ENCODE peak calls at places on chromosomes 12 and 14, in six cellular contexts. One of them, this sample, is unnamed.

GRCh38 chr12:106585862-106586534 is 3.2 kb downstream of the RFX4 start:
- DNase-seq in HCT116: no peak
- DNase-seq in neural progenitor cell: peak; percentile 93
- DNase-seq in GM23248: no peak
- DNase-seq in PC-3: no peak
- DNase-seq in SK-N-SH: peak; percentile 47
- DNase-seq in this sample: no peak

GRCh38 chr12:69595689-69596088 is 10.4 kb downstream of the CCT2 start:
- DNase-seq in HCT116: no peak
- DNase-seq in neural progenitor cell: no peak
- DNase-seq in GM23248: no peak
- DNase-seq in PC-3: no peak
- DNase-seq in SK-N-SH: no peak
- DNase-seq in this sample: no peak

GRCh38 chr12:54398995-54399793 is 14.7 kb upstream of the ZNF385A start:
- DNase-seq in HCT116: peak; percentile 48
- DNase-seq in neural progenitor cell: peak; percentile 81
- DNase-seq in GM23248: peak; percentile 81
- DNase-seq in PC-3: peak; percentile 92
- DNase-seq in SK-N-SH: peak; percentile 89
- DNase-seq in this sample: peak; percentile 66

GRCh38 chr12:45446013-45446412 is 230.1 kb downstream of the ANO6 start:
- DNase-seq in HCT116: no peak
- DNase-seq in neural progenitor cell: no peak
- DNase-seq in GM23248: no peak
- DNase-seq in PC-3: no peak
- DNase-seq in SK-N-SH: no peak
- DNase-seq in this sample: no peak

GRCh38 chr14:92613008-92613658 is 99.6 kb downstream of the RIN3 start:
- DNase-seq in HCT116: no peak
- DNase-seq in neural progenitor cell: peak; percentile 78
- DNase-seq in GM23248: no peak
- DNase-seq in PC-3: peak; percentile 44
- DNase-seq in SK-N-SH: peak; percentile 59
- DNase-seq in this sample: no peak

GRCh38 chr12:122048156-122048555 is 26.5 kb downstream of the BCL7A start:
- DNase-seq in HCT116: no peak
- DNase-seq in neural progenitor cell: no peak
- DNase-seq in GM23248: peak; percentile 31
- DNase-seq in PC-3: no peak
- DNase-seq in SK-N-SH: no peak
- DNase-seq in this sample: no peak

GRCh38 chr14:63764103-63764502 is 36.2 kb upstream of the SGPP1 start:
- DNase-seq in HCT116: no peak
- DNase-seq in neural progenitor cell: no peak
- DNase-seq in GM23248: no peak
- DNase-seq in PC-3: no peak
- DNase-seq in SK-N-SH: no peak
- DNase-seq in this sample: no peak

GRCh38 chr14:68941820-68942219 is 37.3 kb downstream of the ACTN1 start:
- DNase-seq in HCT116: no peak
- DNase-seq in neural progenitor cell: peak; percentile 68
- DNase-seq in GM23248: peak; percentile 94
- DNase-seq in PC-3: peak; percentile 27
- DNase-seq in SK-N-SH: no peak
- DNase-seq in this sample: no peak

GRCh38 chr12:131867891-131868675 is 26.3 kb upstream of the ULK1 start:
- DNase-seq in HCT116: no peak
- DNase-seq in neural progenitor cell: no peak
- DNase-seq in GM23248: peak; percentile 54
- DNase-seq in PC-3: peak; percentile 49
- DNase-seq in SK-N-SH: peak; percentile 26
- DNase-seq in this sample: no peak

GRCh38 chr12:123091756-123092155 is 59.1 kb downstream of the PITPNM2 start:
- DNase-seq in HCT116: no peak
- DNase-seq in neural progenitor cell: no peak
- DNase-seq in GM23248: no peak
- DNase-seq in PC-3: no peak
- DNase-seq in SK-N-SH: no peak
- DNase-seq in this sample: no peak

GRCh38 chr12:44488180-44488579 is 387.9 kb downstream of the NELL2 start:
- DNase-seq in HCT116: no peak
- DNase-seq in neural progenitor cell: no peak
- DNase-seq in GM23248: no peak
- DNase-seq in PC-3: no peak
- DNase-seq in SK-N-SH: no peak
- DNase-seq in this sample: no peak

DNA sequence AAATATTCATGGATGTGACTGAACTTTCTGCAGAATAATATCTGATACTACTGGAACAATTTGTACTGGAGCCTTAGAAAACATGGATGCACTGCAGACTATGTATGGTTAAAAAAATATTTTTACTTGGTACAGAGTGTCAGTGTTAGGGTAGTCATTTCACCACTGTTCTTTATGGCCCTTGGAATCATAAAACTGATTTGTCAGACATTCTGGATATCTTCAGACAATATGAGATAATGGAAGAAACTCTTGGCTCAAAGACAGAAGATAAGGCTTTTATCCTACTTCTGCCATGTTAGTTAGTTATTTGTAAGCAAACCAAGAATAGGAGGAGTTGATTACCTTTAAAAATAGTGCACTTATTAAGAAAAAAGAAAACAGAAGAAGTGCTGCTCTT is 209.4 kb downstream of the LRIG3 start:
- DNase-seq in HCT116: no peak
- DNase-seq in neural progenitor cell: no peak
- DNase-seq in GM23248: no peak
- DNase-seq in PC-3: no peak
- DNase-seq in SK-N-SH: no peak
- DNase-seq in this sample: no peak
- H3K4me3 ChIP-seq in HCT116: no peak overlapping the region
- H3K4me3 ChIP-seq in neural progenitor cell: no peak overlapping the region
- H3K4me3 ChIP-seq in GM23248: no peak overlapping the region
- H3K4me3 ChIP-seq in PC-3: no peak overlapping the region
- H3K4me3 ChIP-seq in SK-N-SH: no peak overlapping the region
- H3K4me3 ChIP-seq in this sample: no peak overlapping the region

DNA sequence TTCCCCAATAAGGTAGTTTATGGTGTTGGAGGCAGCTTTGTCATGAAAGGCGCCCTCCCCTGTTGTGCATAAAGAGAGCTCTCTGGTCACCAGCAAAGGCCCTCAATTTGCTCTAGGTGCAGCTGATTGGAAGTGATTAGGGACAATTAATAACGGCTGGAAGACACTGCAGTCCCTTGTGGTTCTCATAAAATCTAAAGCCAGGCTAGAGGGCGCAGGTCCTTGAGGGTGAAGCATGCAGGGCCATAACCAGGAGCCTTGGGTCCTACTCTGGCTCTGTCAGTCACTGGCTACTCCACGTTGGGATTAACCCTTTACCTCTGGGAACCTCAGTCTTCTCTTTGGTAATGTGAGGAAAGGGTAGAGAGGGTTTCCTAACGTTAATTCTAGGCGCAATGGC is 1.9 kb downstream of the DAAM1 start:
- DNase-seq in HCT116: no peak
- DNase-seq in neural progenitor cell: peak; percentile 70
- DNase-seq in GM23248: peak; percentile 55
- DNase-seq in PC-3: peak; percentile 63
- DNase-seq in SK-N-SH: peak; percentile 58
- DNase-seq in this sample: no peak
- H3K9ac ChIP-seq in HCT116: peak overlapping the region; percentile 26
- H3K9ac ChIP-seq in neural progenitor cell: no peak overlapping the region
- H3K9ac ChIP-seq in GM23248: peak overlapping the region; percentile 85
- H3K9ac ChIP-seq in PC-3: peak overlapping the region; percentile 7
- H3K9ac ChIP-seq in SK-N-SH: peak overlapping the region; percentile 92
- H3K9ac ChIP-seq in this sample: peak overlapping the region; percentile 77

GRCh38 chr14:81589381-81590065 is 55.9 kb upstream of the SEL1L start:
- DNase-seq in HCT116: no peak
- DNase-seq in neural progenitor cell: no peak
- DNase-seq in GM23248: peak; percentile 2
- DNase-seq in PC-3: no peak
- DNase-seq in SK-N-SH: no peak
- DNase-seq in this sample: no peak
- TF ChIP-seq EZH2phosphoT487 in HCT116: no peak
- TF ChIP-seq EZH2phosphoT487 in neural progenitor cell: no peak
- TF ChIP-seq EZH2phosphoT487 in GM23248: no peak
- TF ChIP-seq EZH2phosphoT487 in PC-3: no peak
- TF ChIP-seq EZH2phosphoT487 in SK-N-SH: no peak
- TF ChIP-seq EZH2phosphoT487 in this sample: no peak

GRCh38 chr12:109773384-109774011 is 59.7 kb downstream of the TRPV4 start:
- DNase-seq in HCT116: no peak
- DNase-seq in neural progenitor cell: no peak
- DNase-seq in GM23248: peak; percentile 30
- DNase-seq in PC-3: peak; percentile 89
- DNase-seq in SK-N-SH: no peak
- DNase-seq in this sample: peak; percentile 34
- H3K4me3 ChIP-seq in HCT116: peak overlapping the region; percentile 43
- H3K4me3 ChIP-seq in neural progenitor cell: no peak overlapping the region
- H3K4me3 ChIP-seq in GM23248: no peak overlapping the region
- H3K4me3 ChIP-seq in PC-3: peak overlapping the region; percentile 66
- H3K4me3 ChIP-seq in SK-N-SH: no peak overlapping the region
- H3K4me3 ChIP-seq in this sample: peak overlapping the region; percentile 60

GRCh38 chr14:104004849-104005248 is 62.5 kb upstream of the RD3L start:
- DNase-seq in HCT116: no peak
- DNase-seq in neural progenitor cell: no peak
- DNase-seq in GM23248: no peak
- DNase-seq in PC-3: no peak
- DNase-seq in SK-N-SH: no peak
- DNase-seq in this sample: no peak

GRCh38 chr14:104005489-104005888 is 63.2 kb upstream of the RD3L start:
- DNase-seq in HCT116: no peak
- DNase-seq in neural progenitor cell: no peak
- DNase-seq in GM23248: no peak
- DNase-seq in PC-3: no peak
- DNase-seq in SK-N-SH: no peak
- DNase-seq in this sample: no peak

GRCh38 chr14:104011824-104012517 is 69.6 kb upstream of the RD3L start:
- DNase-seq in HCT116: no peak
- DNase-seq in neural progenitor cell: no peak
- DNase-seq in GM23248: no peak
- DNase-seq in PC-3: peak; percentile 31
- DNase-seq in SK-N-SH: no peak
- DNase-seq in this sample: no peak

GRCh38 chr14:104007121-104007520 is 64.8 kb upstream of the RD3L start:
- DNase-seq in HCT116: no peak
- DNase-seq in neural progenitor cell: no peak
- DNase-seq in GM23248: no peak
- DNase-seq in PC-3: no peak
- DNase-seq in SK-N-SH: no peak
- DNase-seq in this sample: no peak

GRCh38 chr14:104009297-104009696 is 67.0 kb upstream of the RD3L start:
- DNase-seq in HCT116: no peak
- DNase-seq in neural progenitor cell: no peak
- DNase-seq in GM23248: no peak
- DNase-seq in PC-3: peak; percentile 40
- DNase-seq in SK-N-SH: no peak
- DNase-seq in this sample: no peak
- H3K9ac ChIP-seq in HCT116: no peak overlapping the region
- H3K9ac ChIP-seq in neural progenitor cell: no peak overlapping the region
- H3K9ac ChIP-seq in GM23248: no peak overlapping the region
- H3K9ac ChIP-seq in PC-3: no peak overlapping the region
- H3K9ac ChIP-seq in SK-N-SH: no peak overlapping the region
- H3K9ac ChIP-seq in this sample: no peak overlapping the region

GRCh38 chr12:93805736-93806141 is 128.6 kb downstream of the CRADD start:
- DNase-seq in HCT116: no peak
- DNase-seq in neural progenitor cell: no peak
- DNase-seq in GM23248: no peak
- DNase-seq in PC-3: no peak
- DNase-seq in SK-N-SH: no peak
- DNase-seq in this sample: no peak
- TF ChIP-seq EZH2phosphoT487 in HCT116: no peak
- TF ChIP-seq EZH2phosphoT487 in neural progenitor cell: no peak
- TF ChIP-seq EZH2phosphoT487 in GM23248: no peak
- TF ChIP-seq EZH2phosphoT487 in PC-3: no peak
- TF ChIP-seq EZH2phosphoT487 in SK-N-SH: no peak
- TF ChIP-seq EZH2phosphoT487 in this sample: no peak

DNA sequence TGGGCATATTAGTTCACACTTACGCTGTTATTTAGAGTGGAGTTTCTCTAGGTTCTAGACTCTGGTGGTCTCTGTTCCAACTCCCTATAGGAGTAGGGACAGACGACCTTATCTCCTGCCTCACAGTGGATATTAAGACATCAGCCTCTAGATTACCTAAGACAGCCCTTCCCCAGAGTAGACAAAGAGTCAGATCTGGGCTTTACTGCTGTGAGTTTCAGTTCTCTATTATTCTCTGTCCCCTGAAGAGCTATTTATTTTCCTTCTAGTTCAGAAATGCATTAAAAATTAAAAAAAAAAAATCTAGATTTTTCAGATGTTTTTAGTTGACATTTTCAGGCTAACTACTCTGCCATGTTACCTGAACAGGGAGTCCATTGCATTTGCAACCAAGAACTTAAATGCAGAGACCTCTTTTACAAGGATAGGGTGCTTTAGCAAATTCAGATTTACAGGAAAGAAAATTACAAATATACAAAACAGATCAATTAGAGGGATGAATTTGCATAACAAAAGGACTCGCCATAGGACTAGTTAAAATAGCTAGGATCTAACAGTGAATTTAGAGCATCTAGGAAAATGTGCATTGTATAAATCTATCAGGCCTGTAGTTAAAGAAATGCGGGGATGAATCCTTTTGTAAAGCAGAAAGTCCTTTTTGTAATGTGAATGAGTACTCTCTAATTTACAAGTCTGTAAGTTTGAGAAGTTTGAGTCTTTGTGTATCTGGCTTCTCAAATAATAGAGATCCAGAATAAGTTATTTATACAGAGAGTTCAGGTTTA is 381.4 kb downstream of the APAF1 start:
- DNase-seq in HCT116: no peak
- DNase-seq in neural progenitor cell: no peak
- DNase-seq in GM23248: no peak
- DNase-seq in PC-3: no peak
- DNase-seq in SK-N-SH: no peak
- DNase-seq in this sample: no peak
- H3K4me3 ChIP-seq in HCT116: no peak overlapping the region
- H3K4me3 ChIP-seq in neural progenitor cell: no peak overlapping the region
- H3K4me3 ChIP-seq in GM23248: no peak overlapping the region
- H3K4me3 ChIP-seq in PC-3: no peak overlapping the region
- H3K4me3 ChIP-seq in SK-N-SH: no peak overlapping the region
- H3K4me3 ChIP-seq in this sample: no peak overlapping the region

GRCh38 chr12:18754118-18754707 is 16.3 kb downstream of the CAPZA3 start:
- DNase-seq in HCT116: no peak
- DNase-seq in neural progenitor cell: peak; percentile 11
- DNase-seq in GM23248: no peak
- DNase-seq in PC-3: no peak
- DNase-seq in SK-N-SH: no peak
- DNase-seq in this sample: no peak
- H3K9ac ChIP-seq in HCT116: no peak overlapping the region
- H3K9ac ChIP-seq in neural progenitor cell: peak overlapping the region; percentile 3
- H3K9ac ChIP-seq in GM23248: no peak overlapping the region
- H3K9ac ChIP-seq in PC-3: no peak overlapping the region
- H3K9ac ChIP-seq in SK-N-SH: no peak overlapping the region
- H3K9ac ChIP-seq in this sample: no peak overlapping the region

This sample was measured in MM.1S.